ENCODE peak calls at places on chromosome 22, in ten cellular contexts. K, G, A, L, W, O, D, J, F and E are unnamed samples.

GRCh38 chr22:48494968-48495750 is 1332.5 kb downstream of the BRD1 start:
- DNase-seq in W (no peak), O (no peak), L (no peak), A (no peak), F (no peak), D (no peak), K (no peak), G (no peak), J (no peak), E (no peak)

GRCh38 chr22:46524203-46524740 is 13.1 kb downstream of the CELSR1 start:
- DNase-seq in O (no peak), L (no peak), A (no peak), G (no peak), J (no peak), K (no peak), D (no peak), W (no peak), F (no peak), E (peak)

GRCh38 chr22:30228509-30229359 is 17.8 kb downstream of the LIF start:
- DNase-seq in F (no peak), K (no peak), D (peak), L (no peak), O (peak), A (no peak), J (no peak), W (no peak), G (no peak), E (peak)

GRCh38 chr22:48661984-48662383 is 1165.7 kb downstream of the BRD1 start:
- DNase-seq in G (no peak), K (no peak), W (no peak), A (no peak), D (no peak), F (no peak), J (no peak), L (no peak), O (no peak), E (no peak)

GRCh38 chr22:41361716-41362310 is 19.9 kb upstream of the TEF start:
- DNase-seq in F (peak), K (no peak), O (peak), D (no peak), W (no peak), L (no peak), A (no peak), G (no peak), J (no peak), E (peak)

GRCh38 chr22:37519268-37520195 is at the start of gene CARD10:
- DNase-seq in A (no peak), K (peak), J (peak), O (peak), W (peak), G (peak), L (peak), F (no peak), D (no peak), E (peak)

GRCh38 chr22:30196141-30196866 is 50.3 kb downstream of the LIF start:
- DNase-seq in L (peak), O (peak), J (peak), W (peak), K (no peak), G (peak), D (peak), A (no peak), F (peak), E (peak)

GRCh38 chr22:36386351-36386899 is 1.3 kb downstream of the MYH9 start:
- DNase-seq in J (no peak), A (peak), K (peak), L (peak), O (peak), G (no peak), D (no peak), W (no peak), F (no peak), E (no peak)

GRCh38 chr22:32482708-32483107 is 8.1 kb downstream of the FBXO7 start:
- DNase-seq in D (no peak), G (no peak), W (no peak), O (peak), L (no peak), K (peak), F (no peak), A (no peak), J (no peak), E (peak)

DNA sequence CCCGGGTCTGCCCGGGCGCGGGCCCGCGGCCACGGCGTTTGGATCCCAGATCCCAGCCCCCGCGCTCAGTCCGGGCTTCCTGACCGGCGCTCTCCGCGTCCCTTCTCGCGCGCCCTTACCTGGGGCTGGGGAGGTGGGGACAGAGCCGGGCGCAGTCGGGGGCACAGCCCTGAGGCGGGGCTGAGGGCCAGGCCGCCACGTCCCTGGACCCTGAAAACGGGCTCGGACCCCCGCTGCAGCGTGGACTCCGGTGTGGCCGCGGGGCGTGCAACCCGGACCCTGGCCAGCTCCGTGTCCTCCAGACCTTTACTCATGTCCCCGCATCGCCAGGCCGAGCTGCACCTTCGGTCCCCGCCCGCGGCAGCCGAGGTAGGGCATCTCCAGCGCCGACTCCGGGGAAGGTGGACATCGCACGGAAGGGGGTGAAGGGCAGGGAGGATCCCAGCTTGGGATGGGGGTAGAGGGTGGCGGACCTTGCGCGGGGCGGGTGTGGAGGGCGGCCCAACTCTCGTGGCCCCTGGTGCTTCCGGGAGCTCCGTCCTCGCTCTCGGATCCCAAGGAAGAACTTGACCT is 9.9 kb upstream of the AIFM3 start:
- DNase-seq in K (peak), A (no peak), J (peak), G (peak), D (no peak), L (peak), W (no peak), F (no peak), O (peak), E (no peak)
- H3K4me3 ChIP-seq in K (peak), A (no peak), J (peak), G (peak), D (peak), L (peak), W (peak), F (peak), O (peak), E (peak)

GRCh38 chr22:25569983-25570382 is 5.5 kb downstream of the GRK3 start:
- DNase-seq in J (no peak), G (no peak), W (no peak), F (no peak), L (no peak), K (no peak), D (no peak), A (no peak), O (no peak), E (no peak)
- H3K4me3 ChIP-seq in J (no peak), G (no peak), W (no peak), F (no peak), L (no peak), K (no peak), D (no peak), A (no peak), O (no peak), E (no peak)

GRCh38 chr22:17770180-17771077 is 3.8 kb downstream of the BID start:
- DNase-seq in G (no peak), J (no peak), O (no peak), L (no peak), A (no peak), K (no peak), F (no peak), D (no peak), W (peak), E (no peak)
- H3K4me3 ChIP-seq in G (no peak), J (no peak), O (no peak), L (no peak), A (no peak), K (no peak), F (no peak), D (no peak), W (no peak), E (no peak)

GRCh38 chr22:22768885-22769284 is 118.7 kb upstream of the IGLL5 start:
- DNase-seq in L (no peak), O (no peak), J (no peak), K (no peak), W (no peak), D (no peak), G (no peak), F (no peak), A (no peak), E (no peak)
- H3K4me3 ChIP-seq in L (no peak), O (no peak), J (no peak), K (no peak), W (no peak), D (no peak), G (no peak), F (no peak), A (no peak), E (no peak)

DNA sequence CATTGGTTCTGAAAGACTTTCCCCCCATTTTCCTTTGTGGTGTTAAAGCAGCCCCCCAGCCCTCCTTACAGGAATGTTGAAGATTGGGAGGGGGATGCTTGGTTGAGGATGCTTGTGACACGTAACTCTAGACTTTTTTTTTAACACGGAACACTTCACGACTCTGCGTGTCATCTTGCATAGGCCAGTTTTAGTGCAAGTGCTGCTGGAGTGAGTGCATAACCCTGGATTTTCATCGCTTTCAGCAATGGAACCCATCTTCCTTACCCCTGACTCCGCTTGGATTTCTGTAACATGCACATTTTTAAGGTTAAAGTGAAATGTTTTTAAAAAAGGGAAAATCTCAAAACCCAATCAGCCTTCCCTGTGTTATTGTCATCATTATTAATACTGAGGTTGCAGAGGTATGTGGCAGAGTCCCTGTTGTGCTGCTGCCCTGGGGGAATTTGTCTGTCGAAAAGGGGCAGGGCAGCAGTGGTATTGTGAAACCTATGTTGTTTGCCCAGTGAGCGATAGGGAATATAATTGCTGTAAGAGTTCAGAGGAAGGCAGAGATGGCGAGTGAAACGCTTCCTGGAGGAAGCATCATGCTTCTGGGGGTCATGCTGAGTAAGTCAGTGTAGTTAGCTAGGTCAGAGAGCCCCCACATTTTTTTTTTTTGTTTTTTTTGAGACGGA is 12.1 kb downstream of the CECR2 start:
- DNase-seq in J (no peak), D (no peak), W (no peak), G (no peak), K (no peak), O (no peak), L (peak), A (no peak), F (no peak), E (peak)
- H3K4me3 ChIP-seq in J (no peak), D (no peak), W (no peak), G (no peak), K (no peak), O (no peak), L (peak), A (no peak), F (no peak), E (no peak)

DNA sequence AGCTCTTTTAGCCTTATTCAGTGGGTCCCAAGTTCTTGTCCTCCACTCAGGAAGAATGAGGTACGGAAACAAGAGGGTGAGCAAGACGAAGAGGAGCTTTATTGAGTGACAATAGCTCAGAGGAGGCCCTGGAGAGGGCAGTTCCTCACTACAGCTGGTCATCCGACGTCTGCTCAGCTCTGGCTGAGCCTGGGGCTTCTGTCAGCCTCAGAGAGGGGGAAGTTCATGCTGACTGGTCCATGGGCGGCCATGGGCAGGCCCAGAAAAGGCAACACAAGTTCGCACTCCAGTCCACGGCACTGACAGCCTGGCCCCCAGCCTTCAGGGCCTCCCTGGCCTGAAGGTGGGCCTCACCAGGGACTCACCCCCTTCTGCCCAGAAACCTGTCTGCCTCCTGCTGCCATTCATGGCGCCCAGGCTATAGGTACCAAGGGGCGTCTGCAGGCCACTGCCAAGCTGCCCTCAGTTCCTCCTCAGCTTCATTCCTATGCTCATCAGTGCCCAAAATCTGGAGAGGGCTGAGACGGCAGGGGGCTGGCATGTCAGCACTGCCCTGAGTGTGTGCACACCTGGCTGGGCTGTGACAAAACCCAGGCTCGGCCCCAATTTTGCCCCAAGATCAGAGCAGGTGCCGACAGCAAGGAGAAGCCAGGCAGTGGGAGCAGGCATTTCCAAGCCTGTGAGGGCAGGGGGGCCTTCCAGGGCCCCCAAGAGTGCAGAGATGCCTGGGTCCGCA is 21.7 kb upstream of the KIAA0930 start:
- DNase-seq in L (no peak), D (no peak), K (no peak), A (no peak), O (no peak), G (no peak), F (no peak), W (no peak), J (no peak), E (no peak)
- H3K4me3 ChIP-seq in L (no peak), D (no peak), K (no peak), A (no peak), O (no peak), G (no peak), F (no peak), W (no peak), J (no peak), E (no peak)

DNA sequence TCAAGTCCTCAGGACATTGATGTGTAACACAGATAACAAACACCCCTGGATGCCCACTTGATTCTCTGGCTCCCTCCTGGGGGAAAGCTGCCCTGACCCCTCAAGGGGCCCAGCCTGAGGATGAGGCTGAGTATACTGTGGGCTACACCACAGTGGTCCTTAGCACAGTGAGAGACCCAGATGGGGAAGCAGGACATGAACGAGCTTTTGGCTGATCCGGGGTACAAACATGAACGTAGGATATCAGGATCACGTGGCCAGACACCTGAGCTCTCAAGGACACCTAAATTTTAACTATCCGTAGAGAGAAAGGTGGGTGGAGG is 87.1 kb upstream of the VPREB1 start:
- DNase-seq in F (no peak), W (no peak), D (no peak), K (no peak), G (no peak), L (no peak), J (no peak), A (no peak), O (no peak), E (no peak)
- H3K4me3 ChIP-seq in F (no peak), W (no peak), D (no peak), K (no peak), G (no peak), L (no peak), J (no peak), A (no peak), O (no peak), E (no peak)